ENCODE peak calls at places on chromosomes 2 and 18, in five cellular contexts. I is HL-60, X is progenitor cell of endocrine pancreas, T is lung, E is GM10248. R is an unnamed sample.

GRCh38 chr2:71452565-71452964 is 796 bp upstream of the DYSF start:
- DNase-seq in I (peak; percentile 92), X (no peak), T (no peak), E (no peak), R (peak; percentile 48)

GRCh38 chr2:110717734-110718133 is 14.6 kb upstream of the ACOXL start:
- DNase-seq in I (no peak), X (no peak), T (no peak), E (no peak), R (no peak)

GRCh38 chr2:27118525-27119329 is at the start of gene CGREF1:
- DNase-seq in I (no peak), X (no peak), T (no peak), E (no peak), R (peak; percentile 79)

GRCh38 chr2:142300517-142300916 is 169.7 kb upstream of the LRP1B start:
- DNase-seq in I (no peak), X (no peak), T (no peak), E (no peak), R (no peak)

GRCh38 chr2:72822794-72823193 is 3.0 kb downstream of the EXOC6B start:
- DNase-seq in I (no peak), X (no peak), T (no peak), E (no peak), R (no peak)

GRCh38 chr18:6961331-6961730 is 156.3 kb downstream of the LAMA1 start:
- DNase-seq in I (no peak), X (no peak), T (no peak), E (no peak), R (no peak)

GRCh38 chr18:77300579-77300978 is 50.9 kb downstream of the GALR1 start:
- DNase-seq in I (no peak), X (no peak), T (no peak), E (no peak), R (no peak)

GRCh38 chr2:172172513-172173217 is 70.0 kb upstream of the DLX2 start:
- DNase-seq in I (peak; percentile 78), X (peak; percentile 76), T (peak; percentile 63), E (peak; percentile 53), R (peak; percentile 94)

GRCh38 chr2:170518911-170519310 is 196.2 kb upstream of the SP5 start:
- DNase-seq in I (no peak), X (no peak), T (no peak), E (no peak), R (no peak)

GRCh38 chr2:208359632-208359986 is 47.0 kb upstream of the PTH2R start:
- DNase-seq in I (peak; percentile 98), X (no peak), T (no peak), E (no peak), R (peak; percentile 10)

GRCh38 chr2:176338395-176338794 is 69.2 kb downstream of the MTX2 start:
- DNase-seq in I (no peak), X (no peak), T (no peak), E (no peak), R (no peak)

GRCh38 chr18:46449033-46449432 is 208.0 kb downstream of the LOXHD1 start:
- DNase-seq in I (no peak), X (no peak), T (no peak), E (no peak), R (no peak)

GRCh38 chr2:237563816-237564215 is 2.6 kb upstream of the PRLH start:
- DNase-seq in I (no peak), X (peak; percentile 60), T (no peak), E (no peak), R (no peak)

GRCh38 chr2:190267302-190267701 is 52.3 kb downstream of the HIBCH start:
- DNase-seq in I (no peak), X (no peak), T (no peak), E (no peak), R (no peak)

GRCh38 chr2:241950878-241951331 is 81.4 kb downstream of the RTP5 start:
- DNase-seq in I (peak; percentile 69), X (peak; percentile 76), T (peak; percentile 76), E (peak; percentile 89), R (peak; percentile 85)

GRCh38 chr2:151729416-151729811 is 4.9 kb downstream of the NEB start:
- DNase-seq in I (no peak), X (no peak), T (no peak), E (no peak), R (no peak)

GRCh38 chr2:163800889-163801498 is 65.2 kb upstream of the FIGN start:
- DNase-seq in I (no peak), X (no peak), T (no peak), E (no peak), R (peak; percentile 19)

GRCh38 chr2:55010149-55010591 is 40.1 kb downstream of the RTN4 start:
- DNase-seq in I (peak; percentile 61), X (no peak), T (peak; percentile 54), E (peak; percentile 48), R (peak; percentile 73)

GRCh38 chr2:1887106-1887505 is 142.8 kb upstream of the PXDN start:
- DNase-seq in I (no peak), X (no peak), T (no peak), E (no peak), R (no peak)

GRCh38 chr2:70190086-70190412 is 770 bp downstream of the C2orf42 start:
- DNase-seq in I (no peak), X (no peak), T (no peak), E (no peak), R (peak; percentile 42)

GRCh38 chr18:62715439-62715792 is at the start of gene PHLPP1:
- DNase-seq in I (no peak), X (no peak), T (no peak), E (peak; percentile 60), R (no peak)

GRCh38 chr2:119255760-119256573 is 32.3 kb downstream of the STEAP3 start:
- DNase-seq in I (no peak), X (no peak), T (no peak), E (no peak), R (peak; percentile 76)

GRCh38 chr2:119011162-119011909 is 69.3 kb downstream of the MARCO start:
- DNase-seq in I (peak; percentile 19), X (peak; percentile 66), T (peak; percentile 38), E (peak; percentile 56), R (peak; percentile 85)

GRCh38 chr2:200616656-200617055 is 30.8 kb downstream of the AOX1 start:
- DNase-seq in I (no peak), X (no peak), T (no peak), E (no peak), R (no peak)

GRCh38 chr18:27665264-27665799 is 480.2 kb upstream of the CHST9 start:
- DNase-seq in I (no peak), X (no peak), T (no peak), E (no peak), R (no peak)

GRCh38 chr2:68878753-68879152 is 7.6 kb upstream of the BMP10 start:
- DNase-seq in I (no peak), X (no peak), T (no peak), E (no peak), R (no peak)

GRCh38 chr2:27078267-27079194 is at the start of gene EMILIN1:
- DNase-seq in I (no peak), X (no peak), T (peak; percentile 66), E (no peak), R (no peak)

GRCh38 chr2:27992787-27993747 is 102.5 kb downstream of the BABAM2 start:
- DNase-seq in I (peak; percentile 42), X (no peak), T (no peak), E (no peak), R (no peak)

R was measured in D341Med.